ENCODE peak calls at places on chromosomes 16 and 17, in eight cellular contexts. One of them, this sample, is unnamed.

GRCh38 chr16:50519602-50520001 is 28.6 kb upstream of the NKD1 start:
- DNase-seq in hepatocyte: no peak
- DNase-seq in mucosa of descending colon: no peak
- DNase-seq in BE2C: no peak
- DNase-seq in A549: no peak
- DNase-seq in tibial artery: no peak
- DNase-seq in upper lobe of right lung: no peak
- DNase-seq in AG04450: no peak
- DNase-seq in this sample: no peak

GRCh38 chr17:64202683-64203430 is 60.2 kb downstream of the TEX2 start:
- DNase-seq in hepatocyte: no peak
- DNase-seq in mucosa of descending colon: no peak
- DNase-seq in BE2C: no peak
- DNase-seq in A549: no peak
- DNase-seq in tibial artery: no peak
- DNase-seq in upper lobe of right lung: no peak
- DNase-seq in AG04450: no peak
- DNase-seq in this sample: peak

GRCh38 chr16:67954421-67955196 is 10.7 kb upstream of the LCAT start:
- DNase-seq in hepatocyte: no peak
- DNase-seq in mucosa of descending colon: no peak
- DNase-seq in BE2C: no peak
- DNase-seq in A549: no peak
- DNase-seq in tibial artery: no peak
- DNase-seq in upper lobe of right lung: no peak
- DNase-seq in AG04450: no peak
- DNase-seq in this sample: no peak

GRCh38 chr16:4426021-4426684 is 485 bp downstream of the DNAJA3 start:
- DNase-seq in hepatocyte: peak
- DNase-seq in mucosa of descending colon: no peak
- DNase-seq in BE2C: no peak
- DNase-seq in A549: no peak
- DNase-seq in tibial artery: no peak
- DNase-seq in upper lobe of right lung: peak
- DNase-seq in AG04450: no peak
- DNase-seq in this sample: peak

GRCh38 chr17:77884967-77885641 is 73.4 kb upstream of the TNRC6C start:
- DNase-seq in hepatocyte: no peak
- DNase-seq in mucosa of descending colon: no peak
- DNase-seq in BE2C: peak
- DNase-seq in A549: no peak
- DNase-seq in tibial artery: no peak
- DNase-seq in upper lobe of right lung: no peak
- DNase-seq in AG04450: no peak
- DNase-seq in this sample: no peak

GRCh38 chr17:66405836-66406679 is 103.6 kb downstream of the PRKCA start:
- DNase-seq in hepatocyte: no peak
- DNase-seq in mucosa of descending colon: no peak
- DNase-seq in BE2C: peak
- DNase-seq in A549: no peak
- DNase-seq in tibial artery: no peak
- DNase-seq in upper lobe of right lung: no peak
- DNase-seq in AG04450: no peak
- DNase-seq in this sample: no peak

GRCh38 chr17:77400445-77400870 is 259.7 kb downstream of the SEC14L1 start:
- DNase-seq in hepatocyte: no peak
- DNase-seq in mucosa of descending colon: peak
- DNase-seq in BE2C: peak
- DNase-seq in A549: no peak
- DNase-seq in tibial artery: peak
- DNase-seq in upper lobe of right lung: no peak
- DNase-seq in AG04450: no peak
- DNase-seq in this sample: no peak

GRCh38 chr17:50080096-50080480 is 15.1 kb upstream of the PDK2 start:
- DNase-seq in hepatocyte: no peak
- DNase-seq in mucosa of descending colon: no peak
- DNase-seq in BE2C: no peak
- DNase-seq in A549: no peak
- DNase-seq in tibial artery: no peak
- DNase-seq in upper lobe of right lung: no peak
- DNase-seq in AG04450: no peak
- DNase-seq in this sample: no peak

GRCh38 chr16:88472042-88472441 is 19.0 kb downstream of the ZFPM1 start:
- DNase-seq in hepatocyte: no peak
- DNase-seq in mucosa of descending colon: no peak
- DNase-seq in BE2C: no peak
- DNase-seq in A549: no peak
- DNase-seq in tibial artery: no peak
- DNase-seq in upper lobe of right lung: no peak
- DNase-seq in AG04450: no peak
- DNase-seq in this sample: no peak

GRCh38 chr16:2210386-2211365 is at the start of gene BRICD5:
- DNase-seq in hepatocyte: no peak
- DNase-seq in mucosa of descending colon: no peak
- DNase-seq in BE2C: no peak
- DNase-seq in A549: no peak
- DNase-seq in tibial artery: no peak
- DNase-seq in upper lobe of right lung: no peak
- DNase-seq in AG04450: no peak
- DNase-seq in this sample: no peak

GRCh38 chr16:20683812-20684211 is 13.7 kb downstream of the ACSM1 start:
- DNase-seq in hepatocyte: no peak
- DNase-seq in mucosa of descending colon: no peak
- DNase-seq in BE2C: no peak
- DNase-seq in A549: no peak
- DNase-seq in tibial artery: no peak
- DNase-seq in upper lobe of right lung: no peak
- DNase-seq in AG04450: no peak
- DNase-seq in this sample: no peak

GRCh38 chr17:68640601-68641000 is 39.4 kb upstream of the FAM20A start:
- DNase-seq in hepatocyte: peak
- DNase-seq in mucosa of descending colon: no peak
- DNase-seq in BE2C: no peak
- DNase-seq in A549: no peak
- DNase-seq in tibial artery: no peak
- DNase-seq in upper lobe of right lung: no peak
- DNase-seq in AG04450: no peak
- DNase-seq in this sample: no peak

GRCh38 chr17:16491703-16492612 is at the start of gene LRRC75A:
- DNase-seq in hepatocyte: peak
- DNase-seq in mucosa of descending colon: peak
- DNase-seq in BE2C: peak
- DNase-seq in A549: no peak
- DNase-seq in tibial artery: peak
- DNase-seq in upper lobe of right lung: peak
- DNase-seq in AG04450: no peak
- DNase-seq in this sample: peak

GRCh38 chr17:61201211-61201610 is 198.4 kb upstream of the TBX2 start:
- DNase-seq in hepatocyte: peak
- DNase-seq in mucosa of descending colon: no peak
- DNase-seq in BE2C: no peak
- DNase-seq in A549: peak
- DNase-seq in tibial artery: no peak
- DNase-seq in upper lobe of right lung: no peak
- DNase-seq in AG04450: peak
- DNase-seq in this sample: no peak

DNA sequence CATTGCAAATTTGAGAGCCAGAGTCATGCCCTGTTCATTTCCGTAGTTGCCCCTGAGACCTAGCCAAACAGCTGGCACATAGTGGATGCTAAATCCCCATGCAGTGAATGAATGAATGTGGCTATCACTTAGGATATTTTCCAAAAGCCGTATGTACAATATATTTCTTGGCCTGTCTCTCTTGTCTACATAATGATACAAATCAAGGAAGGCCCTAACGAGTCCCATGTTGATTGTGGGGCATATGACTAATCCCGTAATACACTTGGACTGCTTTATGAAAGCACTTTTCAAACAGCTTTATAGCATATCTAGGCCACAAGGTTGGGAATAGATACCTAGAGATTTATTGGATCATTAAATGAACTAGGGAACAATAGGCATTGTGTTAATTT is 478.0 kb downstream of the SLC39A11 start:
- DNase-seq in hepatocyte: peak
- DNase-seq in mucosa of descending colon: no peak
- DNase-seq in BE2C: no peak
- DNase-seq in A549: peak
- DNase-seq in tibial artery: no peak
- DNase-seq in upper lobe of right lung: no peak
- DNase-seq in AG04450: no peak
- DNase-seq in this sample: peak
- H3K4me3 ChIP-seq in hepatocyte: no peak
- H3K4me3 ChIP-seq in mucosa of descending colon: no peak
- H3K4me3 ChIP-seq in BE2C: no peak
- H3K4me3 ChIP-seq in A549: peak
- H3K4me3 ChIP-seq in tibial artery: no peak
- H3K4me3 ChIP-seq in upper lobe of right lung: no peak
- H3K4me3 ChIP-seq in AG04450: no peak
- H3K4me3 ChIP-seq in this sample: no peak

DNA sequence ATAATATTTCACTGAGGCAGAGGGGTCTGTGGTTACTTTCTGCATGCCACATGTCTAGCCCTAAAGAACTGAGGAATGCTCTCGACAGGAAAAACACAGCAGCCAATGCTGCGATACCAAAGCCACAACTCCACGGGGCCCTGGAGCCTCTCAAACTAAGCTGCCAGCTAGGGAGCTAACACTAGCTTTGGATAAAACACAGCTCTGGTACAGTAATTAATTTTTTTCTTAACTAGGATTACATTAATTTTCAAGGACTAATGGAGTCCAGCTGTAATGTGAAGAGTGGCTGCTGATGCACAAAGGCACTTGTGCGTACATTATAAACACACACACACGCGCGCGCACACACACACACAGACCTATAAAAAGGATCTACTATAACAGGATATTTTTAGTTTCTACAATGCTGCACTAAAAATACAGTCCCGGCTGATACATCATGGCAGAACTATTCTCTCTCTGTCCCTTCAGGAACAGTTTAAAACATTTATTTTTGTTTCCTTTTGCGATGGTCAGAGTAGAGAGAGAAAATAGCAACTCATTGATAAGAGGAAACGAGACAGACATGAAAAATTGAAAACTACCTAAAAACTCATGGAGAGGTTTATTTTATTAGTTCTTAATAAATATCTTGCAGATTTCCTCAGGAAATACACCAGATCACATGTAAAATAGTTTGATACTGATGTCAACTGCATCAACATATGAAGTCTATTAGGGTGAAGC is 88.5 kb downstream of the SMG6 start:
- DNase-seq in hepatocyte: no peak
- DNase-seq in mucosa of descending colon: no peak
- DNase-seq in BE2C: no peak
- DNase-seq in A549: no peak
- DNase-seq in tibial artery: no peak
- DNase-seq in upper lobe of right lung: no peak
- DNase-seq in AG04450: no peak
- DNase-seq in this sample: no peak
- H3K4me3 ChIP-seq in hepatocyte: no peak
- H3K4me3 ChIP-seq in mucosa of descending colon: no peak
- H3K4me3 ChIP-seq in BE2C: no peak
- H3K4me3 ChIP-seq in A549: no peak
- H3K4me3 ChIP-seq in tibial artery: peak
- H3K4me3 ChIP-seq in upper lobe of right lung: peak
- H3K4me3 ChIP-seq in AG04450: peak
- H3K4me3 ChIP-seq in this sample: no peak

DNA sequence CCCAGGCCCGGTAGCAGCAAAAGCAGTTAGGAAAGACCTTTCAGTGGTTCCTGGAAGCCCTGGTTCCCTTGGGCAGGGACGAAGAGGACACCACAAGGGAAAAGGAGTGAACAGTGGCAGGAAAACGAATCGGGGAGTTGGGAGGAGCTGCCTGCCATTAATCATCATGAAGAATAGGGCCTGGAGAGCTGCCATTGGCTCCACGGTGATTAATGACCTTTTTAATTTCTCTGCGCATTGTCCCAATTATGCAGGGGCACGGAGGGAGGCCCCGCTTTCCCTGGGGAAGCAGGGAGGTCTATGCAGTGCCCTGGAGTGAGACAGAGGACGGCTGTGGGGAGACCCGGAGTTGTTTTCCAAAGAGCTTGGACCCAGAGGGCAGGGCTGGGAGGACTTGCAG is 338.9 kb upstream of the C16orf82 start:
- DNase-seq in hepatocyte: no peak
- DNase-seq in mucosa of descending colon: no peak
- DNase-seq in BE2C: no peak
- DNase-seq in A549: no peak
- DNase-seq in tibial artery: no peak
- DNase-seq in upper lobe of right lung: no peak
- DNase-seq in AG04450: no peak
- DNase-seq in this sample: no peak
- H3K4me3 ChIP-seq in hepatocyte: no peak
- H3K4me3 ChIP-seq in mucosa of descending colon: no peak
- H3K4me3 ChIP-seq in BE2C: no peak
- H3K4me3 ChIP-seq in A549: no peak
- H3K4me3 ChIP-seq in tibial artery: no peak
- H3K4me3 ChIP-seq in upper lobe of right lung: no peak
- H3K4me3 ChIP-seq in AG04450: no peak
- H3K4me3 ChIP-seq in this sample: no peak

GRCh38 chr17:57551321-57552079 is 193.6 kb downstream of the CCDC182 start:
- DNase-seq in hepatocyte: no peak
- DNase-seq in mucosa of descending colon: peak
- DNase-seq in BE2C: no peak
- DNase-seq in A549: no peak
- DNase-seq in tibial artery: no peak
- DNase-seq in upper lobe of right lung: no peak
- DNase-seq in AG04450: no peak
- DNase-seq in this sample: no peak

GRCh38 chr17:57550671-57551315 is 194.3 kb downstream of the CCDC182 start:
- DNase-seq in hepatocyte: no peak
- DNase-seq in mucosa of descending colon: no peak
- DNase-seq in BE2C: no peak
- DNase-seq in A549: no peak
- DNase-seq in tibial artery: no peak
- DNase-seq in upper lobe of right lung: no peak
- DNase-seq in AG04450: no peak
- DNase-seq in this sample: no peak

GRCh38 chr17:57549996-57550395 is 195.1 kb downstream of the CCDC182 start:
- DNase-seq in hepatocyte: no peak
- DNase-seq in mucosa of descending colon: no peak
- DNase-seq in BE2C: no peak
- DNase-seq in A549: no peak
- DNase-seq in tibial artery: no peak
- DNase-seq in upper lobe of right lung: no peak
- DNase-seq in AG04450: no peak
- DNase-seq in this sample: no peak

GRCh38 chr17:57548421-57549385 is 196.4 kb downstream of the CCDC182 start:
- DNase-seq in hepatocyte: no peak
- DNase-seq in mucosa of descending colon: no peak
- DNase-seq in BE2C: no peak
- DNase-seq in A549: no peak
- DNase-seq in tibial artery: no peak
- DNase-seq in upper lobe of right lung: no peak
- DNase-seq in AG04450: no peak
- DNase-seq in this sample: no peak

DNA sequence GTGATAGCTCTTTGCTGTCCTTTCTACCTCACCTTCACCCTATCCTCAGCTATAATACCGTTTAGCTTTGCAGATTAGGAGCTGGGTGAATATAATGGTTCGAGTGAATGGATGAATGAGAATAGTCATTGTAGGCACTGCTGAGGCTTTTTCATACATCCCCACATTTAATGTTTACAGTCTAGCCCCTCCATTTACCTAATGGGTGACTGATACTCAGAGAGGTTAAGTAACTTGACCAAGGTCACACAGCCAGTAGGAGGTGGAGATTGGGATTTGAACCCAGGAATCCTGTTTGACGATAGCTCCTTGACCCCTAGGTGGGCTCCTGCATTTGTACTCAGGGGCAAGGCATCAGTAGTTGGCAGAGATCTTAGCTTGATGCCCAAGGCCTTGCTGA is 195.6 kb downstream of the CCDC182 start:
- DNase-seq in hepatocyte: no peak
- DNase-seq in mucosa of descending colon: no peak
- DNase-seq in BE2C: no peak
- DNase-seq in A549: no peak
- DNase-seq in tibial artery: no peak
- DNase-seq in upper lobe of right lung: no peak
- DNase-seq in AG04450: no peak
- DNase-seq in this sample: no peak
- H3K4me3 ChIP-seq in hepatocyte: no peak
- H3K4me3 ChIP-seq in mucosa of descending colon: no peak
- H3K4me3 ChIP-seq in BE2C: no peak
- H3K4me3 ChIP-seq in A549: no peak
- H3K4me3 ChIP-seq in tibial artery: no peak
- H3K4me3 ChIP-seq in upper lobe of right lung: no peak
- H3K4me3 ChIP-seq in AG04450: no peak
- H3K4me3 ChIP-seq in this sample: no peak